ENCODE peak calls at places on chromosomes 7 and 10, in seven cellular contexts. X is small intestine, U is astrocyte, Q is endodermal cell, S is IMR-90, F is prostate gland, J is transverse colon. Y is an unnamed sample.

GRCh38 chr7:97639036-97639435 is 92.8 kb upstream of the TAC1 start:
- DNase-seq in S (no peak), J (no peak), Q (peak), U (no peak), F (no peak), X (no peak), Y (no peak)

GRCh38 chr10:28676968-28677888 is at the start of gene BAMBI:
- DNase-seq in Q (peak), S (peak), X (peak), J (peak), U (peak), F (peak), Y (peak)

GRCh38 chr10:42864575-42864974 is 82.0 kb downstream of the BMS1 start:
- DNase-seq in X (peak), U (no peak), J (peak), F (no peak), Q (peak), S (peak), Y (no peak)

GRCh38 chr10:30782543-30783461 is 153.2 kb upstream of the LYZL2 start:
- DNase-seq in J (no peak), U (peak), F (no peak), S (peak), Q (peak), X (no peak), Y (no peak)

GRCh38 chr10:126243976-126244375 is 144.3 kb downstream of the ADAM12 start:
- DNase-seq in Q (no peak), J (no peak), U (peak), X (no peak), F (no peak), S (peak), Y (no peak)

GRCh38 chr10:78923644-78924318 is 145.0 kb upstream of the ZMIZ1 start:
- DNase-seq in X (peak), S (no peak), Q (no peak), J (peak), U (no peak), F (no peak), Y (no peak)

GRCh38 chr7:24716480-24717246 is 40.6 kb downstream of the GSDME start:
- DNase-seq in X (no peak), S (no peak), U (no peak), J (no peak), F (no peak), Q (peak), Y (no peak)

GRCh38 chr7:55366461-55367138 is 1.5 kb downstream of the LANCL2 start:
- DNase-seq in F (no peak), U (no peak), S (no peak), Q (no peak), X (peak), J (no peak), Y (no peak)

GRCh38 chr10:9342865-9343450 is 1288.5 kb downstream of the GATA3 start:
- DNase-seq in F (no peak), X (peak), S (peak), U (peak), Q (no peak), J (no peak), Y (no peak)

GRCh38 chr7:33186187-33186586 is 56.8 kb downstream of the BBS9 start:
- DNase-seq in Q (peak), X (no peak), J (no peak), F (no peak), S (peak), U (peak), Y (no peak)

GRCh38 chr10:17751781-17752445 is at the start of gene TMEM236:
- DNase-seq in Q (no peak), X (peak), S (no peak), F (no peak), J (peak), U (no peak), Y (no peak)

GRCh38 chr7:92177362-92177761 is 1.6 kb downstream of the LRRD1 start:
- DNase-seq in J (no peak), F (no peak), Q (no peak), X (no peak), U (peak), S (peak), Y (no peak)

GRCh38 chr10:43194266-43194665 is 56.0 kb downstream of the CSGALNACT2 start:
- DNase-seq in Q (no peak), U (no peak), X (no peak), J (no peak), S (no peak), F (no peak), Y (no peak)

GRCh38 chr10:20976390-20976789 is 79.3 kb upstream of the NEBL start:
- DNase-seq in J (no peak), F (no peak), U (no peak), Q (no peak), X (no peak), S (no peak), Y (no peak)

GRCh38 chr7:26439502-26440252 is 148.0 kb downstream of the SNX10 start:
- DNase-seq in J (no peak), X (no peak), F (no peak), Q (no peak), U (no peak), S (no peak), Y (no peak)

GRCh38 chr7:3805151-3805550 is 504.1 kb downstream of the SDK1 start:
- DNase-seq in Q (no peak), X (no peak), F (no peak), U (peak), J (no peak), S (peak), Y (no peak)

GRCh38 chr10:114347191-114347739 is 57.0 kb downstream of the AFAP1L2 start:
- DNase-seq in U (no peak), S (no peak), J (no peak), Q (no peak), X (no peak), F (no peak), Y (no peak)

GRCh38 chr10:6840093-6840763 is 260.2 kb upstream of the PRKCQ start:
- DNase-seq in U (peak), Q (no peak), S (no peak), X (no peak), J (no peak), F (no peak), Y (no peak)

GRCh38 chr10:101394522-101395133 is 40.7 kb downstream of the BTRC start:
- DNase-seq in F (no peak), Q (no peak), J (no peak), X (no peak), S (no peak), U (peak), Y (no peak)

GRCh38 chr7:135726389-135726788 is 1.6 kb downstream of the SLC13A4 start:
- DNase-seq in U (no peak), F (no peak), X (no peak), S (no peak), Q (no peak), J (no peak), Y (no peak)

GRCh38 chr10:853017-853416 is 78.5 kb downstream of the LARP4B start:
- DNase-seq in F (no peak), X (no peak), S (no peak), J (no peak), U (no peak), Q (no peak), Y (no peak)

GRCh38 chr7:11206131-11206921 is 232.7 kb downstream of the PHF14 start:
- DNase-seq in J (no peak), S (no peak), X (no peak), F (no peak), U (no peak), Q (no peak), Y (no peak)

GRCh38 chr10:125333209-125333591 is 172.8 kb upstream of the CTBP2 start:
- DNase-seq in U (no peak), F (no peak), X (no peak), S (no peak), J (no peak), Q (no peak), Y (no peak)

GRCh38 chr10:121617176-121617575 is 18.9 kb upstream of the FGFR2 start:
- DNase-seq in J (no peak), Q (no peak), S (no peak), X (no peak), U (no peak), F (no peak), Y (no peak)

GRCh38 chr10:43409385-43410109 is 561 bp upstream of the HNRNPF start:
- DNase-seq in Q (no peak), U (no peak), X (peak), S (no peak), J (peak), F (no peak), Y (peak)

GRCh38 chr10:110409926-110410325 is 87.8 kb upstream of the DUSP5 start:
- DNase-seq in J (no peak), S (no peak), Q (no peak), U (no peak), F (no peak), X (no peak), Y (no peak)

GRCh38 chr10:33195608-33196376 is 138.7 kb downstream of the NRP1 start:
- DNase-seq in U (peak), Q (no peak), J (no peak), S (peak), X (peak), F (no peak), Y (no peak)

GRCh38 chr7:126589068-126589684 is 663.6 kb downstream of the GRM8 start:
- DNase-seq in S (no peak), U (no peak), J (no peak), Q (no peak), F (no peak), X (no peak), Y (no peak)

GRCh38 chr10:64726466-64726865 is 1205.3 kb downstream of the REEP3 start:
- DNase-seq in J (no peak), F (no peak), U (no peak), X (peak), S (no peak), Q (no peak), Y (no peak)

DNA sequence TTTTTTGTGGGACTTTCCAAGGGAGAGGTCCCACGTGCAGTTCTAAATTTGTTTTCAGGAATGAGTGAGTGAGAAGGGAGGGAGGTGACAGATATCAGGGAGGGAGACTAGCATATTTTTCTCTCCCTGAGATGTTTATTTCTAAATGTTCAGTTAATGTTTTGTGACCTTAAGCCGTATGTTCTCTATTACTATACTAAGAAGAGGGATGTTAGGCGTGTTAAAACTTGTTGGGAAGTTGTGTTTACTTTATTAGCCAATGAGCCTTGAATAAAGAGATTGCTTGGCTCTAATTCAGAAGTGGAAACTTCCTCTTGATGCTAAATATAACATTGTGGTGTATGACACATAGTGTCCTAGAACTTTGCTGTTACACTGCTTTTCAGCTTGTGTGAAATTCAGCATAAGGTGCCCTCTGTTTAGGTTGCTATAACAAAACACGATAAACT is 37.3 kb downstream of the DNAH11 start:
- DNase-seq in J (no peak), S (peak), Q (no peak), X (peak), F (peak), U (peak), Y (no peak)
- H3K4me3 ChIP-seq in J (no peak), S (no peak), Q (no peak), X (no peak), F (no peak), U (no peak), Y (no peak)

GRCh38 chr10:13526952-13527863 is 1.6 kb downstream of the BEND7 start:
- DNase-seq in U (peak), X (peak), F (no peak), J (no peak), Q (no peak), S (peak), Y (no peak)
- H3K27ac ChIP-seq in U (peak), X (peak), F (peak), J (peak), Q (no peak), S (no peak), Y (no peak)

GRCh38 chr10:45646384-45647050 is 26.1 kb downstream of the ZFAND4 start:
- DNase-seq in F (no peak), Q (no peak), S (no peak), J (no peak), U (no peak), X (no peak), Y (no peak)
- H3K4me3 ChIP-seq in F (no peak), Q (no peak), S (no peak), J (no peak), U (no peak), X (no peak), Y (no peak)

GRCh38 chr7:22193361-22194016 is 163.5 kb downstream of the RAPGEF5 start:
- DNase-seq in F (no peak), X (no peak), Q (peak), U (peak), S (peak), J (no peak), Y (no peak)
- H3K27ac ChIP-seq in F (no peak), X (no peak), Q (peak), U (no peak), S (no peak), J (no peak), Y (no peak)

GRCh38 chr7:69912141-69912540 is 313.9 kb downstream of the AUTS2 start:
- DNase-seq in Q (no peak), S (no peak), F (no peak), J (no peak), X (no peak), U (no peak), Y (no peak)

GRCh38 chr7:69910150-69910549 is 311.9 kb downstream of the AUTS2 start:
- DNase-seq in Q (no peak), F (no peak), X (no peak), J (no peak), S (no peak), U (no peak), Y (no peak)

GRCh38 chr7:69912846-69913245 is 314.6 kb downstream of the AUTS2 start:
- DNase-seq in U (peak), S (no peak), Q (no peak), X (no peak), J (no peak), F (no peak), Y (no peak)

GRCh38 chr7:69907720-69908119 is 309.4 kb downstream of the AUTS2 start:
- DNase-seq in U (no peak), F (no peak), S (no peak), X (peak), Q (no peak), J (no peak), Y (no peak)

GRCh38 chr7:69911337-69911736 is 313.1 kb downstream of the AUTS2 start:
- DNase-seq in J (no peak), Q (no peak), F (no peak), X (no peak), U (no peak), S (no peak), Y (no peak)
- H3K4me3 ChIP-seq in J (no peak), Q (no peak), F (no peak), X (no peak), U (no peak), S (no peak), Y (no peak)

GRCh38 chr7:155257482-155258232 is 40.0 kb upstream of the INSIG1 start:
- DNase-seq in S (no peak), F (peak), U (peak), Q (no peak), X (peak), J (peak), Y (no peak)
- H3K27ac ChIP-seq in S (no peak), F (peak), U (peak), Q (no peak), X (peak), J (peak), Y (no peak)

DNA sequence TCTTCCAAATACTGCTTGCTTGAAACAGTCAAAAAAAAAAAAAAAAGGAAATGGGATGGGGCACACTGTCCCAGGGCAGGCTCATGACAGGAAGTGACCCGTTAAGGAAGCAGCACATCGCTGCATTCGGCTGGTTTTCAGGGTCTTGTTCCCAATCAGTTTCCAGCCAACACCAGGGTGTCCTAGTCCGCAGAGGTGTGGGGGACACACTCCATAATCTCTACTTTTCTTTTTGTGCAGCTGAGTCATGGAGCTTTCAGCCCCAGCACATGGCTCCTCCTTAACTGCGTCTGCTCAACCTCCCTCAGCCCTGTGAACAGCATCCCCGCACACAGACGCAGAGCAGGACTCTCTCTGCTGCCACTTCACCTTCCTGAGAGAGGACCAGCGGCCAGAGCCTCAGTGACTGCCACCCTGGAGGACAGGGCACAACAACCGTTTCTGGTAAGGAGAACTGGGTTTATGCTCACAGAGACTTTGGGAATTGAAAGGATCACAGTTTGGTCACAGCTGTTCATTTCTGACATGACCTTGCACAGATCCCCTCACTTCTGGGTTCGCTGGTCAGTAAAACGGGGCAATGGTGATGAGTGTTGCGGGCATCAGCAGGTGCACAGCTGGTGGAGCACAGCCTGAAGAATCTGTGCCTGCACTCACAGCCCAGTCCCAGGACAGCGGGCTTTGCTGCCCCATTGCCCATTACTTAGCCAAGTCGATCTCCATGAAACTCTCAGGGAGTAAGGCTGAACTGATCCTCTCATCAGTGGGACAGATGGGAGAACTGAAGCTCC is at the start of gene GIMAP5:
- DNase-seq in S (no peak), Q (no peak), J (no peak), X (no peak), F (no peak), U (no peak), Y (no peak)
- H3K4me3 ChIP-seq in S (no peak), Q (no peak), J (peak), X (peak), F (peak), U (no peak), Y (peak)

GRCh38 chr7:20306499-20306946 is 24.2 kb upstream of the ITGB8 start:
- DNase-seq in S (no peak), J (no peak), U (peak), Q (peak), F (no peak), X (peak), Y (no peak)
- H3K27ac ChIP-seq in S (no peak), J (no peak), U (peak), Q (peak), F (no peak), X (peak), Y (no peak)

DNA sequence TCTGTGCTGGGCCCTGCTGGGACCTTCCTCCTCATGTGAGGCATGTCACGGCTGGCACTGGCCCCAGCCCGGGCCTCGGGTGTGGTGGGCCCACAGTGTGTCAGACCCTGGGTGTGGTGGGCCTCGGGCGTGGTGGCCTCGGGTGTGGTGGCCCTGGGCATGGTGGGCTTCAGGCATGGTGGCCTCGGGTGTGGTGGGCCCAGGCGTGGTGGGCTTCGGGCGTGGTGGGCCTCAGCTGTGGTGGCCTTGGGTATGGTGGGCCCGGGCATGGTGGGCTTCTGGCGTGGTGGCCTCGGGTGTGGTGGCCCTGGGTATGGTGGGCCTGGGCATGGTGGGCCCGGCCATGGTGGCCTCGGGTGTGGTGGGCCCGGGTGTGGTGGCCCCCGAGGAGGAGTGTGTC is 40.4 kb downstream of the NKX6-2 start:
- DNase-seq in F (no peak), J (no peak), X (no peak), S (no peak), U (no peak), Q (no peak), Y (no peak)
- H3K4me3 ChIP-seq in F (no peak), J (no peak), X (no peak), S (no peak), U (no peak), Q (no peak), Y (no peak)

Y was measured in CD8-positive, alpha-beta memory T cell.